ENCODE peak calls at places on chromosomes 13 and 19, in nine cellular contexts. One of them, this sample, is unnamed.

GRCh38 chr13:81872581-81872980 is 1531.7 kb upstream of the SPRY2 start:
- DNase-seq in stimulated activated CD4-positive, alpha-beta T cell treated with anti-CD3 and anti-CD28 coated beads, Interleukin-15, amount 100 ng/mL, for 1 hour: no peak
- DNase-seq in KG1: peak
- DNase-seq in aorta: no peak
- DNase-seq in A673: peak
- DNase-seq in brain microvascular endothelial cell: no peak
- DNase-seq in IMR-90: no peak
- DNase-seq in activated T-helper 9 cell treated with anti-CD3 and anti-CD28 coated beads, Interleukin-2, amount 50 U/mL, for 16 hours: no peak
- DNase-seq in cerebellar cortex: peak
- DNase-seq in this sample: no peak

GRCh38 chr19:45528744-45529453 is 21.6 kb downstream of the VASP start:
- DNase-seq in stimulated activated CD4-positive, alpha-beta T cell treated with anti-CD3 and anti-CD28 coated beads, Interleukin-15, amount 100 ng/mL, for 1 hour: no peak
- DNase-seq in KG1: no peak
- DNase-seq in aorta: no peak
- DNase-seq in A673: peak
- DNase-seq in brain microvascular endothelial cell: no peak
- DNase-seq in IMR-90: no peak
- DNase-seq in activated T-helper 9 cell treated with anti-CD3 and anti-CD28 coated beads, Interleukin-2, amount 50 U/mL, for 16 hours: no peak
- DNase-seq in cerebellar cortex: peak
- DNase-seq in this sample: peak

GRCh38 chr13:26695360-26695705 is 65.3 kb downstream of the GPR12 start:
- DNase-seq in stimulated activated CD4-positive, alpha-beta T cell treated with anti-CD3 and anti-CD28 coated beads, Interleukin-15, amount 100 ng/mL, for 1 hour: no peak
- DNase-seq in KG1: no peak
- DNase-seq in aorta: no peak
- DNase-seq in A673: no peak
- DNase-seq in brain microvascular endothelial cell: no peak
- DNase-seq in IMR-90: no peak
- DNase-seq in activated T-helper 9 cell treated with anti-CD3 and anti-CD28 coated beads, Interleukin-2, amount 50 U/mL, for 16 hours: no peak
- DNase-seq in cerebellar cortex: no peak
- DNase-seq in this sample: peak

GRCh38 chr19:17109300-17109699 is 33.7 kb downstream of the MYO9B start:
- DNase-seq in stimulated activated CD4-positive, alpha-beta T cell treated with anti-CD3 and anti-CD28 coated beads, Interleukin-15, amount 100 ng/mL, for 1 hour: no peak
- DNase-seq in KG1: no peak
- DNase-seq in aorta: no peak
- DNase-seq in A673: no peak
- DNase-seq in brain microvascular endothelial cell: no peak
- DNase-seq in IMR-90: no peak
- DNase-seq in activated T-helper 9 cell treated with anti-CD3 and anti-CD28 coated beads, Interleukin-2, amount 50 U/mL, for 16 hours: no peak
- DNase-seq in cerebellar cortex: no peak
- DNase-seq in this sample: no peak

GRCh38 chr13:29707876-29708543 is 112.5 kb upstream of the SLC7A1 start:
- DNase-seq in stimulated activated CD4-positive, alpha-beta T cell treated with anti-CD3 and anti-CD28 coated beads, Interleukin-15, amount 100 ng/mL, for 1 hour: no peak
- DNase-seq in KG1: no peak
- DNase-seq in aorta: no peak
- DNase-seq in A673: peak
- DNase-seq in brain microvascular endothelial cell: peak
- DNase-seq in IMR-90: peak
- DNase-seq in activated T-helper 9 cell treated with anti-CD3 and anti-CD28 coated beads, Interleukin-2, amount 50 U/mL, for 16 hours: peak
- DNase-seq in cerebellar cortex: peak
- DNase-seq in this sample: peak

GRCh38 chr19:35246466-35247096 is 2.2 kb upstream of the LSR start:
- DNase-seq in stimulated activated CD4-positive, alpha-beta T cell treated with anti-CD3 and anti-CD28 coated beads, Interleukin-15, amount 100 ng/mL, for 1 hour: no peak
- DNase-seq in KG1: no peak
- DNase-seq in aorta: no peak
- DNase-seq in A673: no peak
- DNase-seq in brain microvascular endothelial cell: no peak
- DNase-seq in IMR-90: no peak
- DNase-seq in activated T-helper 9 cell treated with anti-CD3 and anti-CD28 coated beads, Interleukin-2, amount 50 U/mL, for 16 hours: no peak
- DNase-seq in cerebellar cortex: no peak
- DNase-seq in this sample: no peak

GRCh38 chr13:28679628-28680027 is 20.7 kb downstream of the POMP start:
- DNase-seq in stimulated activated CD4-positive, alpha-beta T cell treated with anti-CD3 and anti-CD28 coated beads, Interleukin-15, amount 100 ng/mL, for 1 hour: no peak
- DNase-seq in KG1: no peak
- DNase-seq in aorta: no peak
- DNase-seq in A673: peak
- DNase-seq in brain microvascular endothelial cell: no peak
- DNase-seq in IMR-90: peak
- DNase-seq in activated T-helper 9 cell treated with anti-CD3 and anti-CD28 coated beads, Interleukin-2, amount 50 U/mL, for 16 hours: no peak
- DNase-seq in cerebellar cortex: peak
- DNase-seq in this sample: peak

GRCh38 chr13:95073826-95074345 is 227.4 kb downstream of the ABCC4 start:
- DNase-seq in stimulated activated CD4-positive, alpha-beta T cell treated with anti-CD3 and anti-CD28 coated beads, Interleukin-15, amount 100 ng/mL, for 1 hour: no peak
- DNase-seq in KG1: no peak
- DNase-seq in aorta: no peak
- DNase-seq in A673: no peak
- DNase-seq in brain microvascular endothelial cell: no peak
- DNase-seq in IMR-90: no peak
- DNase-seq in activated T-helper 9 cell treated with anti-CD3 and anti-CD28 coated beads, Interleukin-2, amount 50 U/mL, for 16 hours: no peak
- DNase-seq in cerebellar cortex: no peak
- DNase-seq in this sample: peak